ENCODE peak calls at places on chromosomes 4 and X, in six cellular contexts. V is keratinocyte, Z is fibroblast of mammary gland, R is lower lobe of right lung, G is transverse colon, H is WTC11. T is an unnamed sample.

GRCh38 chrX:15334561-15334960 is 762 bp downstream of the PIGA start:
- DNase-seq in Z (peak), G (no peak), R (no peak), H (no peak), V (no peak), T (no peak)

GRCh38 chr4:155796031-155796430 is 37.2 kb downstream of the GUCY1B1 start:
- DNase-seq in Z (peak), R (no peak), G (no peak), H (no peak), V (no peak), T (no peak)

GRCh38 chr4:129218355-129218754 is 122.4 kb downstream of the C4orf33 start:
- DNase-seq in G (peak), H (no peak), V (no peak), R (no peak), Z (peak), T (no peak)

GRCh38 chr4:151223465-151223864 is 53.5 kb upstream of the PRSS48 start:
- DNase-seq in Z (no peak), R (no peak), H (no peak), G (no peak), V (no peak), T (no peak)

GRCh38 chrX:29541038-29541437 is 674.3 kb upstream of the MAGEB2 start:
- DNase-seq in H (no peak), R (no peak), V (no peak), G (no peak), Z (no peak), T (no peak)

GRCh38 chr4:40506492-40506891 is 123.2 kb downstream of the RBM47 start:
- DNase-seq in Z (no peak), H (no peak), G (no peak), V (no peak), R (no peak), T (no peak)

GRCh38 chr4:189185810-189186432 is 754.8 kb upstream of the FRG1 start:
- DNase-seq in Z (no peak), R (no peak), V (no peak), G (no peak), H (peak), T (no peak)

GRCh38 chr4:39636786-39637185 is 1.9 kb downstream of the SMIM14 start:
- DNase-seq in Z (peak), V (no peak), H (no peak), R (no peak), G (no peak), T (no peak)

GRCh38 chr4:11720292-11720691 is 291.6 kb upstream of the HS3ST1 start:
- DNase-seq in R (no peak), Z (peak), H (no peak), G (no peak), V (no peak), T (no peak)

GRCh38 chr4:113043591-113043990 is 5.9 kb upstream of the ANK2 start:
- DNase-seq in G (no peak), Z (no peak), V (no peak), R (no peak), H (no peak), T (no peak)

GRCh38 chr4:56655627-56656345 is 25.3 kb downstream of the HOPX start:
- DNase-seq in Z (no peak), V (no peak), H (peak), R (no peak), G (peak), T (no peak)

GRCh38 chrX:17656035-17656418 is 81.3 kb upstream of the SCML1 start:
- DNase-seq in V (no peak), Z (no peak), G (no peak), H (peak), R (no peak), T (no peak)

GRCh38 chr4:185232370-185232769 is 23.0 kb downstream of the SNX25 start:
- DNase-seq in R (no peak), V (no peak), Z (peak), G (no peak), H (no peak), T (no peak)

GRCh38 chr4:94504545-94504944 is 52.8 kb downstream of the PDLIM5 start:
- DNase-seq in Z (peak), R (no peak), V (no peak), H (no peak), G (no peak), T (no peak)

GRCh38 chrX:1262369-1262768 is 6.2 kb upstream of the CSF2RA start:
- DNase-seq in V (no peak), R (no peak), Z (no peak), G (no peak), H (no peak), T (no peak)

GRCh38 chrX:131235768-131236167 is 53.3 kb downstream of the IGSF1 start:
- DNase-seq in G (no peak), R (no peak), V (no peak), H (no peak), Z (no peak), T (no peak)

GRCh38 chr4:144575181-144575580 is 70.8 kb upstream of the HHIP start:
- DNase-seq in G (no peak), H (no peak), R (no peak), V (no peak), Z (peak), T (no peak)

GRCh38 chr4:144574004-144574403 is 72.0 kb upstream of the HHIP start:
- DNase-seq in R (no peak), V (no peak), Z (no peak), H (no peak), G (no peak), T (no peak)

GRCh38 chr4:144574509-144574908 is 71.4 kb upstream of the HHIP start:
- DNase-seq in R (no peak), V (no peak), Z (no peak), H (no peak), G (no peak), T (no peak)

GRCh38 chr4:144572660-144573059 is 73.3 kb upstream of the HHIP start:
- DNase-seq in G (no peak), H (peak), V (no peak), R (no peak), Z (no peak), T (no peak)
- TF ChIP-seq CTCF in G (no peak), H (no peak), V (no peak), R (no peak), Z (no peak), T (no peak)

GRCh38 chrX:154374361-154375155 is at the start of gene FLNA:
- DNase-seq in V (no peak), R (no peak), Z (no peak), G (peak), H (peak), T (no peak)
- TF ChIP-seq CTCF in V (no peak), R (no peak), Z (no peak), G (no peak), H (no peak), T (peak)

DNA sequence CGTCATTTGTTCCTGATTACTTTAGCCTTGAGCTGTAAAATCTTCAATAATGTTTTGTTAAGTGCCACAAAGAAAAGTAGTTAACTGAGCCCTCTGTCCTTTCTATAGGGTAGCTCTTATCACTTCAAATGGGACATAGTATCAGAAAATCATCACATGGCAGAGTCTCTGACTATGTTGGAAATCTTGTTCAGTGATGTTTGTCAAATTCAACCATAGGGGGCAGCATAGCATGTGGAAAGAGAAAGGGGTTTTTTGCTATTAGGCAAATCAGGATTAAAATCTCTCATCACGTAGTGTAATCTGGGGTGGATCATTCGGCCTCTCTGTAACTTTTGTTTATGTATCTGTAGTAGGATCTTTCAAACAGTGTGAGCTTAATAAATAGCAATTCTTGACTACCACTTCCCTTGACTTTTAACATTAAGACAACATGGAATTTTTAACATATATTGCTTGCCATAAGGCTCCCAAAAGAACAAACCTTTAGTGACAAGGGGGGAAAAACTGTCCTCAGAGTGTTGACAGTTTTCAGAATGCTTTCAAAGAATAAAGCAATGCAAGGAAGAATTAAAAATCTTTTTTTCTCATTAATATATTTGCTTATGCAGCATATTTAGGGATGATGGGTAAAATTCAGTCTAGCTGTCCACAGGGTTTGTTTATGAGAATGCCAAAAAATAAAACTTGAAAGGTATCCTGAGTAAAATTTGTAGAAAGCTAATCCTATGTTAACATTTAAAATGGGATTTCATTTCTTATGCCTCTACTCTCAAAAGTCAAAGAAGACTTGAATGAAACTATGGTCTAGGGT is 127.2 kb downstream of the FBXW7 start:
- DNase-seq in H (no peak), G (no peak), V (peak), Z (peak), R (no peak), T (no peak)
- TF ChIP-seq CTCF in H (peak), G (peak), V (peak), Z (peak), R (peak), T (peak)

GRCh38 chr4:159398236-159398638 is 295.4 kb downstream of the RAPGEF2 start:
- DNase-seq in H (no peak), G (no peak), V (no peak), Z (peak), R (no peak), T (no peak)
- TF ChIP-seq CTCF in H (no peak), G (no peak), V (no peak), Z (peak), R (no peak), T (no peak)

DNA sequence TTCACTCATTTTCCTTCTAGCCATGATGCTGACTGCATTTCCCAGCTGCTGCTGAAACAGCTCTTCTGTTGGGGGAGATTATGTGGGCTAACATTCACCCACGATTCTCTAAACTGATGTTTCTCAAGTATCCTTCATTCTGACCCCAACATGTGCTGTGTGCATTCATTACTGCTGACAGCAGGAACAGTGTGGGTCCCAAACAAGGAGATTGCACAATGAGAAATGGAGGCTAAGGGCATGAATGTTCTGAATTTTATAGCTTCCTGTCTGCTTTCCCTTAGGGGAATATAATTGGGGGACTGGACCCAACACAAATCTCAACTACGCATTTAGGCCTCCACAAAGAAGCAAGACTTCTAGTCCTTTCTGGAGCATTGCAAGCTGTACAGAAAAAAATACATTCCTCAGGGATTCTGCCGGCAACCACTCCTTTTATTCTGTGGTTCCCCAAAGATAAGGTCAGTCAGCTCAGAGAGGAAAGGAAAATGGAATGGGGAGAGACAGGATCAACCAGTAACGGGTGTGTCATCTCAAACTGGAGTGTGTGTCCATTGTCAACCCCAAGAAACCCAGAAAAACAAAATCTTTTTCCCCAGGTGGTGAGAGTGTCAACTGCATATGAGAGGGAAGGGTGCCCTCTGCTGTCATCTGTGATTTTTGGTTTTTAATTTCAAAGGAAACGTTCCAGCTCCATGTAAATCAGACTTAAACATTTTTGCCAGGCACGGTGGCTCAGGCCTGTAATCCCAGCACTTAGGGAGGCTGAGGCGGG is 81.5 kb upstream of the EGFL6 start:
- DNase-seq in H (peak), Z (peak), G (peak), R (no peak), V (peak), T (no peak)
- TF ChIP-seq CTCF in H (peak), Z (peak), G (peak), R (peak), V (peak), T (peak)